ENCODE peak calls at places on chromosomes 2 and 18, in ten cellular contexts. One of them, this sample, is unnamed.

GRCh38 chr2:196431957-196432356 is 207.6 kb upstream of the CCDC150 start:
- DNase-seq in activated CD4-positive, alpha-beta T cell treated with anti-CD3 and anti-CD28 coated beads, Interleukin-2, amount 10 ng/mL, durations not matched to agents 7 days and 5 days: no peak
- DNase-seq in HFFc6: no peak
- DNase-seq in fibroblast of the conjunctiva: peak
- DNase-seq in fibroblast of lung: peak
- DNase-seq in head of caudate nucleus: no peak
- DNase-seq in right lobe of liver: no peak
- DNase-seq in adrenal gland: no peak
- DNase-seq in H7: peak
- DNase-seq in WTC11: peak
- DNase-seq in this sample: no peak

GRCh38 chr2:29022455-29023128 is 41.5 kb downstream of the TOGARAM2 start:
- DNase-seq in activated CD4-positive, alpha-beta T cell treated with anti-CD3 and anti-CD28 coated beads, Interleukin-2, amount 10 ng/mL, durations not matched to agents 7 days and 5 days: no peak
- DNase-seq in HFFc6: no peak
- DNase-seq in fibroblast of the conjunctiva: no peak
- DNase-seq in fibroblast of lung: no peak
- DNase-seq in head of caudate nucleus: no peak
- DNase-seq in right lobe of liver: no peak
- DNase-seq in adrenal gland: no peak
- DNase-seq in H7: no peak
- DNase-seq in WTC11: no peak
- DNase-seq in this sample: no peak

GRCh38 chr2:113277474-113278072 is 1.1 kb downstream of the PAX8 start:
- DNase-seq in activated CD4-positive, alpha-beta T cell treated with anti-CD3 and anti-CD28 coated beads, Interleukin-2, amount 10 ng/mL, durations not matched to agents 7 days and 5 days: no peak
- DNase-seq in HFFc6: no peak
- DNase-seq in fibroblast of the conjunctiva: no peak
- DNase-seq in fibroblast of lung: no peak
- DNase-seq in head of caudate nucleus: no peak
- DNase-seq in right lobe of liver: no peak
- DNase-seq in adrenal gland: no peak
- DNase-seq in H7: peak
- DNase-seq in WTC11: peak
- DNase-seq in this sample: no peak

GRCh38 chr2:100771125-100771524 is 48.8 kb upstream of the NPAS2 start:
- DNase-seq in activated CD4-positive, alpha-beta T cell treated with anti-CD3 and anti-CD28 coated beads, Interleukin-2, amount 10 ng/mL, durations not matched to agents 7 days and 5 days: no peak
- DNase-seq in HFFc6: no peak
- DNase-seq in fibroblast of the conjunctiva: no peak
- DNase-seq in fibroblast of lung: no peak
- DNase-seq in head of caudate nucleus: no peak
- DNase-seq in right lobe of liver: no peak
- DNase-seq in adrenal gland: no peak
- DNase-seq in H7: no peak
- DNase-seq in WTC11: no peak
- DNase-seq in this sample: no peak

GRCh38 chr2:66771359-66771978 is 336.5 kb downstream of the MEIS1 start:
- DNase-seq in activated CD4-positive, alpha-beta T cell treated with anti-CD3 and anti-CD28 coated beads, Interleukin-2, amount 10 ng/mL, durations not matched to agents 7 days and 5 days: no peak
- DNase-seq in HFFc6: peak
- DNase-seq in fibroblast of the conjunctiva: no peak
- DNase-seq in fibroblast of lung: peak
- DNase-seq in head of caudate nucleus: no peak
- DNase-seq in right lobe of liver: no peak
- DNase-seq in adrenal gland: no peak
- DNase-seq in H7: no peak
- DNase-seq in WTC11: no peak
- DNase-seq in this sample: no peak

GRCh38 chr2:232315049-232315922 is 63.3 kb upstream of the ALPP start:
- DNase-seq in activated CD4-positive, alpha-beta T cell treated with anti-CD3 and anti-CD28 coated beads, Interleukin-2, amount 10 ng/mL, durations not matched to agents 7 days and 5 days: peak
- DNase-seq in HFFc6: peak
- DNase-seq in fibroblast of the conjunctiva: no peak
- DNase-seq in fibroblast of lung: peak
- DNase-seq in head of caudate nucleus: peak
- DNase-seq in right lobe of liver: peak
- DNase-seq in adrenal gland: peak
- DNase-seq in H7: peak
- DNase-seq in WTC11: no peak
- DNase-seq in this sample: peak

GRCh38 chr2:130756041-130756720 is 841 bp downstream of the AMER3 start:
- DNase-seq in activated CD4-positive, alpha-beta T cell treated with anti-CD3 and anti-CD28 coated beads, Interleukin-2, amount 10 ng/mL, durations not matched to agents 7 days and 5 days: peak
- DNase-seq in HFFc6: no peak
- DNase-seq in fibroblast of the conjunctiva: no peak
- DNase-seq in fibroblast of lung: no peak
- DNase-seq in head of caudate nucleus: no peak
- DNase-seq in right lobe of liver: no peak
- DNase-seq in adrenal gland: no peak
- DNase-seq in H7: peak
- DNase-seq in WTC11: peak
- DNase-seq in this sample: no peak

GRCh38 chr2:230930149-230930780 is 5.2 kb upstream of the GPR55 start:
- DNase-seq in activated CD4-positive, alpha-beta T cell treated with anti-CD3 and anti-CD28 coated beads, Interleukin-2, amount 10 ng/mL, durations not matched to agents 7 days and 5 days: no peak
- DNase-seq in HFFc6: no peak
- DNase-seq in fibroblast of the conjunctiva: no peak
- DNase-seq in fibroblast of lung: no peak
- DNase-seq in head of caudate nucleus: peak
- DNase-seq in right lobe of liver: no peak
- DNase-seq in adrenal gland: no peak
- DNase-seq in H7: no peak
- DNase-seq in WTC11: no peak
- DNase-seq in this sample: no peak

GRCh38 chr18:35479911-35480586 is 17.7 kb downstream of the INO80C start:
- DNase-seq in activated CD4-positive, alpha-beta T cell treated with anti-CD3 and anti-CD28 coated beads, Interleukin-2, amount 10 ng/mL, durations not matched to agents 7 days and 5 days: no peak
- DNase-seq in HFFc6: no peak
- DNase-seq in fibroblast of the conjunctiva: no peak
- DNase-seq in fibroblast of lung: no peak
- DNase-seq in head of caudate nucleus: no peak
- DNase-seq in right lobe of liver: peak
- DNase-seq in adrenal gland: no peak
- DNase-seq in H7: no peak
- DNase-seq in WTC11: no peak
- DNase-seq in this sample: no peak

GRCh38 chr2:151032741-151033152 is 228.9 kb downstream of the RBM43 start:
- DNase-seq in activated CD4-positive, alpha-beta T cell treated with anti-CD3 and anti-CD28 coated beads, Interleukin-2, amount 10 ng/mL, durations not matched to agents 7 days and 5 days: no peak
- DNase-seq in HFFc6: peak
- DNase-seq in fibroblast of the conjunctiva: peak
- DNase-seq in fibroblast of lung: peak
- DNase-seq in head of caudate nucleus: no peak
- DNase-seq in right lobe of liver: no peak
- DNase-seq in adrenal gland: no peak
- DNase-seq in H7: no peak
- DNase-seq in WTC11: no peak
- DNase-seq in this sample: peak

GRCh38 chr2:185583058-185583816 is 155.4 kb upstream of the FSIP2 start:
- DNase-seq in activated CD4-positive, alpha-beta T cell treated with anti-CD3 and anti-CD28 coated beads, Interleukin-2, amount 10 ng/mL, durations not matched to agents 7 days and 5 days: no peak
- DNase-seq in HFFc6: no peak
- DNase-seq in fibroblast of the conjunctiva: no peak
- DNase-seq in fibroblast of lung: peak
- DNase-seq in head of caudate nucleus: no peak
- DNase-seq in right lobe of liver: no peak
- DNase-seq in adrenal gland: no peak
- DNase-seq in H7: no peak
- DNase-seq in WTC11: no peak
- DNase-seq in this sample: no peak

GRCh38 chr2:68292108-68292710 is 27.5 kb downstream of the CNRIP1 start:
- DNase-seq in activated CD4-positive, alpha-beta T cell treated with anti-CD3 and anti-CD28 coated beads, Interleukin-2, amount 10 ng/mL, durations not matched to agents 7 days and 5 days: peak
- DNase-seq in HFFc6: peak
- DNase-seq in fibroblast of the conjunctiva: peak
- DNase-seq in fibroblast of lung: peak
- DNase-seq in head of caudate nucleus: no peak
- DNase-seq in right lobe of liver: no peak
- DNase-seq in adrenal gland: no peak
- DNase-seq in H7: peak
- DNase-seq in WTC11: no peak
- DNase-seq in this sample: no peak

GRCh38 chr2:69212238-69213028 is 174.6 kb downstream of the GFPT1 start:
- DNase-seq in activated CD4-positive, alpha-beta T cell treated with anti-CD3 and anti-CD28 coated beads, Interleukin-2, amount 10 ng/mL, durations not matched to agents 7 days and 5 days: no peak
- DNase-seq in HFFc6: no peak
- DNase-seq in fibroblast of the conjunctiva: no peak
- DNase-seq in fibroblast of lung: no peak
- DNase-seq in head of caudate nucleus: no peak
- DNase-seq in right lobe of liver: no peak
- DNase-seq in adrenal gland: no peak
- DNase-seq in H7: no peak
- DNase-seq in WTC11: no peak
- DNase-seq in this sample: no peak

GRCh38 chr2:37615808-37616673 is 55.4 kb downstream of the CDC42EP3 start:
- DNase-seq in activated CD4-positive, alpha-beta T cell treated with anti-CD3 and anti-CD28 coated beads, Interleukin-2, amount 10 ng/mL, durations not matched to agents 7 days and 5 days: peak
- DNase-seq in HFFc6: no peak
- DNase-seq in fibroblast of the conjunctiva: no peak
- DNase-seq in fibroblast of lung: no peak
- DNase-seq in head of caudate nucleus: no peak
- DNase-seq in right lobe of liver: peak
- DNase-seq in adrenal gland: no peak
- DNase-seq in H7: no peak
- DNase-seq in WTC11: no peak
- DNase-seq in this sample: no peak

GRCh38 chr18:33532978-33533377 is 45.0 kb upstream of the ASXL3 start:
- DNase-seq in activated CD4-positive, alpha-beta T cell treated with anti-CD3 and anti-CD28 coated beads, Interleukin-2, amount 10 ng/mL, durations not matched to agents 7 days and 5 days: no peak
- DNase-seq in HFFc6: no peak
- DNase-seq in fibroblast of the conjunctiva: no peak
- DNase-seq in fibroblast of lung: no peak
- DNase-seq in head of caudate nucleus: no peak
- DNase-seq in right lobe of liver: no peak
- DNase-seq in adrenal gland: no peak
- DNase-seq in H7: no peak
- DNase-seq in WTC11: no peak
- DNase-seq in this sample: no peak